ENCODE peak calls at places on chromosome 18, in six cellular contexts. J is HCT116, D is neural progenitor cell, T is MM.1S, M is hepatocyte, Q is PC-3. K is an unnamed sample.

GRCh38 chr18:80213173-80213572 is 34.1 kb downstream of the PARD6G start:
- DNase-seq in Q (no peak), T (peak; percentile 59), M (no peak), J (no peak), D (no peak), K (no peak)

GRCh38 chr18:26159353-26159752 is 25.7 kb downstream of the PSMA8 start:
- DNase-seq in J (peak; percentile 1), Q (peak; percentile 19), M (no peak), D (no peak), T (peak; percentile 28), K (peak; percentile 51)

GRCh38 chr18:25982961-25983360 is 107.5 kb downstream of the SS18 start:
- DNase-seq in M (no peak), T (peak; percentile 2), Q (no peak), D (no peak), J (no peak), K (no peak)

GRCh38 chr18:21112543-21113105 is 1.0 kb upstream of the ROCK1 start:
- DNase-seq in Q (peak; percentile 6), J (no peak), M (no peak), T (no peak), D (no peak), K (no peak)

GRCh38 chr18:58534535-58535301 is 94.2 kb downstream of the ALPK2 start:
- DNase-seq in J (no peak), M (no peak), T (no peak), D (no peak), Q (no peak), K (no peak)

GRCh38 chr18:60347526-60348045 is 25.0 kb downstream of the MC4R start:
- DNase-seq in J (no peak), M (no peak), T (no peak), D (no peak), Q (peak; percentile 88), K (no peak)

GRCh38 chr18:24170389-24170788 is 31.5 kb downstream of the CABYR start:
- DNase-seq in D (no peak), T (no peak), Q (no peak), J (no peak), M (no peak), K (no peak)

GRCh38 chr18:68817584-68817983 is 19.7 kb downstream of the CCDC102B start:
- DNase-seq in Q (no peak), J (no peak), D (no peak), T (no peak), M (no peak), K (no peak)

GRCh38 chr18:75276813-75277628 is 66.4 kb downstream of the TSHZ1 start:
- DNase-seq in Q (no peak), J (no peak), T (no peak), M (no peak), D (no peak), K (no peak)

GRCh38 chr18:74249181-74249968 is 42.4 kb downstream of the CYB5A start:
- DNase-seq in D (no peak), M (peak; percentile 63), Q (no peak), J (no peak), T (no peak), K (no peak)

GRCh38 chr18:22171263-22171838 is 2.0 kb downstream of the GATA6 start:
- DNase-seq in D (peak; percentile 42), M (no peak), Q (no peak), T (no peak), J (no peak), K (no peak)

GRCh38 chr18:76446321-76446720 is 48.7 kb downstream of the ZNF516 start:
- DNase-seq in J (no peak), T (no peak), Q (no peak), D (no peak), M (no peak), K (no peak)

GRCh38 chr18:5424903-5425302 is 118.9 kb downstream of the EPB41L3 start:
- DNase-seq in J (no peak), D (peak; percentile 66), M (peak; percentile 62), T (peak; percentile 59), Q (peak; percentile 51), K (peak; percentile 62)
- TF ChIP-seq CTCF in J (peak; percentile 43), D (peak; percentile 74), M (peak; percentile 61), T (peak; percentile 59), Q (peak; percentile 64), K (peak; percentile 83)

GRCh38 chr18:42339324-42339723 is 384.3 kb downstream of the PIK3C3 start:
- DNase-seq in D (no peak), T (no peak), J (no peak), M (peak; percentile 18), Q (no peak), K (no peak)
- H3K4me2 ChIP-seq in D (no peak overlapping the region), T (no peak overlapping the region), J (no peak overlapping the region), M (peak overlapping the region; percentile 3), Q (no peak overlapping the region), K (no peak overlapping the region)

GRCh38 chr18:46196627-46197243 is 92.5 kb downstream of the HAUS1 start:
- DNase-seq in Q (no peak), M (no peak), T (no peak), D (no peak), J (peak; percentile 8), K (no peak)
- TF ChIP-seq EZH2phosphoT487 in Q (no peak), M (no peak), T (no peak), D (no peak), J (no peak), K (no peak)

GRCh38 chr18:36567800-36568199 is 261.0 kb downstream of the TPGS2 start:
- DNase-seq in J (no peak), D (no peak), T (no peak), M (no peak), Q (no peak), K (no peak)
- TF ChIP-seq CTCF in J (no peak), D (no peak), T (no peak), M (no peak), Q (no peak), K (no peak)

GRCh38 chr18:48828713-48829442 is 121.9 kb downstream of the SMAD7 start:
- DNase-seq in J (no peak), Q (no peak), T (no peak), M (peak; percentile 69), D (peak; percentile 30), K (no peak)
- H3K4me2 ChIP-seq in J (no peak overlapping the region), Q (no peak overlapping the region), T (no peak overlapping the region), M (peak overlapping the region; percentile 65), D (peak overlapping the region; percentile 60), K (no peak overlapping the region)

GRCh38 chr18:12253517-12254136 is 534 bp upstream of the CIDEA start:
- DNase-seq in T (no peak), M (no peak), Q (no peak), J (no peak), D (peak; percentile 44), K (no peak)
- TF ChIP-seq EZH2phosphoT487 in T (no peak), M (no peak), Q (no peak), J (no peak), D (peak; percentile 48), K (no peak)